ENCODE peak calls at places on chromosomes 1 and 21, in nine cellular contexts. P is tibial artery, V is K562, E is psoas muscle, S is GM12865, Q is ovary, M is AG04450, W is MM.1S, R is fibroblast of pulmonary artery. N is an unnamed sample.

GRCh38 chr1:47593598-47594285 is 155.9 kb downstream of the FOXD2 start:
- DNase-seq in E (no peak), M (no peak), S (no peak), Q (no peak), R (no peak), W (no peak), V (no peak), P (no peak), N (no peak)

GRCh38 chr1:185499986-185500626 is 183.1 kb upstream of the IVNS1ABP start:
- DNase-seq in V (no peak), Q (no peak), E (no peak), P (no peak), M (peak), S (no peak), R (peak), W (no peak), N (peak)

GRCh38 chr1:12275370-12275769 is 45.5 kb downstream of the VPS13D start:
- DNase-seq in V (peak), M (no peak), P (no peak), R (peak), Q (peak), W (no peak), S (peak), E (peak), N (no peak)

GRCh38 chr21:45376459-45377324 is 28.3 kb upstream of the COL18A1 start:
- DNase-seq in V (no peak), Q (no peak), W (no peak), E (peak), S (no peak), P (peak), R (no peak), M (no peak), N (no peak)

GRCh38 chr1:47175227-47175934 is 14.5 kb downstream of the PDZK1IP1 start:
- DNase-seq in R (peak), P (peak), W (peak), M (peak), E (no peak), V (peak), S (peak), Q (no peak), N (no peak)

GRCh38 chr1:231776006-231776707 is 149.6 kb downstream of the DISC1 start:
- DNase-seq in R (peak), E (no peak), P (no peak), Q (no peak), S (no peak), M (no peak), W (no peak), V (no peak), N (no peak)

GRCh38 chr1:171251741-171252300 is 3.5 kb downstream of the FMO1 start:
- DNase-seq in R (peak), V (peak), P (no peak), W (peak), E (no peak), M (no peak), S (peak), Q (peak), N (no peak)

GRCh38 chr1:10105484-10105883 is 72.7 kb downstream of the UBE4B start:
- DNase-seq in E (peak), S (no peak), M (no peak), V (no peak), P (no peak), Q (no peak), W (no peak), R (peak), N (no peak)

GRCh38 chr1:241139047-241139446 is 218.0 kb downstream of the RGS7 start:
- DNase-seq in M (no peak), W (no peak), P (no peak), R (no peak), S (no peak), V (no peak), E (no peak), Q (no peak), N (no peak)

GRCh38 chr1:160874935-160875334 is 10.0 kb downstream of the ITLN1 start:
- DNase-seq in R (no peak), W (no peak), M (no peak), V (no peak), P (no peak), E (no peak), S (no peak), Q (no peak), N (no peak)

GRCh38 chr1:234521802-234522185 is 42.8 kb upstream of the TARBP1 start:
- DNase-seq in R (no peak), P (no peak), E (no peak), Q (no peak), W (no peak), M (no peak), V (no peak), S (no peak), N (no peak)

GRCh38 chr1:91325456-91325855 is 79.2 kb downstream of the HFM1 start:
- DNase-seq in Q (no peak), R (no peak), W (no peak), V (no peak), E (no peak), S (no peak), M (no peak), P (no peak), N (no peak)

GRCh38 chr1:28370220-28371010 is 875 bp downstream of the PHACTR4 start:
- DNase-seq in Q (peak), M (no peak), R (peak), E (no peak), W (peak), S (peak), P (peak), V (peak), N (no peak)

GRCh38 chr1:17637055-17637454 is 97.6 kb downstream of the ARHGEF10L start:
- DNase-seq in P (no peak), Q (no peak), E (no peak), R (no peak), S (no peak), V (no peak), W (no peak), M (no peak), N (no peak)

GRCh38 chr1:33997127-33998047 is 133.5 kb downstream of the HMGB4 start:
- DNase-seq in E (no peak), V (no peak), P (no peak), M (no peak), Q (no peak), W (no peak), S (no peak), R (no peak), N (no peak)

GRCh38 chr1:14037101-14037807 is 337.3 kb downstream of the PRDM2 start:
- DNase-seq in W (peak), P (no peak), S (no peak), M (no peak), V (no peak), R (no peak), Q (no peak), E (no peak), N (no peak)

GRCh38 chr1:226100436-226101347 is 38.2 kb downstream of the H3-3A start:
- DNase-seq in P (no peak), Q (no peak), W (peak), E (peak), S (peak), R (peak), M (no peak), V (peak), N (no peak)

GRCh38 chr1:43329995-43330751 is 7.4 kb upstream of the MPL start:
- DNase-seq in R (peak), V (peak), P (peak), S (peak), E (peak), W (no peak), Q (peak), M (peak), N (peak)

GRCh38 chr1:96660503-96660902 is 61.1 kb upstream of the PTBP2 start:
- DNase-seq in P (no peak), W (no peak), S (no peak), R (peak), Q (no peak), M (peak), V (no peak), E (no peak), N (no peak)

GRCh38 chr21:17802568-17802967 is 16.6 kb downstream of the C21orf91 start:
- DNase-seq in S (no peak), Q (no peak), P (no peak), W (no peak), R (peak), E (no peak), V (no peak), M (peak), N (no peak)

GRCh38 chr21:32645261-32646182 is 33.3 kb upstream of the CFAP298 start:
- DNase-seq in P (no peak), R (no peak), W (no peak), Q (no peak), E (no peak), V (peak), S (no peak), M (no peak), N (no peak)

GRCh38 chr1:209756608-209757445 is 974 bp downstream of the TRAF3IP3 start:
- DNase-seq in W (peak), P (no peak), E (no peak), R (no peak), V (no peak), S (peak), M (no peak), Q (no peak), N (no peak)

GRCh38 chr1:156461781-156462647 is 38.6 kb downstream of the MEF2D start:
- DNase-seq in V (no peak), Q (no peak), S (no peak), M (no peak), W (no peak), P (no peak), E (no peak), R (no peak), N (no peak)

GRCh38 chr1:94670273-94670672 is 128.7 kb upstream of the F3 start:
- DNase-seq in Q (no peak), V (no peak), P (no peak), M (no peak), S (no peak), W (no peak), R (no peak), E (no peak), N (no peak)

GRCh38 chr1:245180496-245180895 is 25.7 kb downstream of the KIF26B start:
- DNase-seq in S (peak), W (peak), R (no peak), E (no peak), Q (no peak), V (no peak), M (no peak), P (no peak), N (no peak)

GRCh38 chr1:41038110-41038509 is 16.6 kb upstream of the SLFNL1 start:
- DNase-seq in M (no peak), V (no peak), Q (no peak), W (no peak), E (no peak), P (no peak), S (no peak), R (no peak), N (no peak)
- TF ChIP-seq CTCF in M (peak), V (peak), Q (no peak), W (no peak), E (no peak), P (peak), S (no peak), R (peak), N (no peak)

GRCh38 chr1:159172599-159173291 is 1.3 kb downstream of the CADM3 start:
- DNase-seq in P (no peak), M (no peak), E (peak), Q (no peak), W (no peak), R (peak), V (no peak), S (no peak), N (no peak)
- H3K4me3 ChIP-seq in P (peak), M (no peak), E (peak), Q (no peak), W (no peak), R (peak), V (no peak), S (no peak), N (no peak)

GRCh38 chr21:40416572-40416971 is 430.4 kb downstream of the DSCAM start:
- DNase-seq in P (no peak), Q (no peak), E (no peak), W (no peak), S (no peak), R (no peak), M (no peak), V (no peak), N (no peak)

GRCh38 chr21:40422851-40423635 is 423.9 kb downstream of the DSCAM start:
- DNase-seq in P (no peak), W (peak), V (no peak), Q (no peak), S (no peak), E (no peak), M (no peak), R (no peak), N (no peak)

GRCh38 chr21:40425981-40426380 is 421.0 kb downstream of the DSCAM start:
- DNase-seq in M (no peak), W (no peak), Q (no peak), E (no peak), V (no peak), S (no peak), R (no peak), P (no peak), N (no peak)

GRCh38 chr21:40421121-40421520 is 425.8 kb downstream of the DSCAM start:
- DNase-seq in R (no peak), S (no peak), V (no peak), Q (no peak), E (no peak), M (no peak), W (no peak), P (no peak), N (no peak)
- TF ChIP-seq CTCF in R (no peak), S (no peak), V (no peak), Q (no peak), E (no peak), M (no peak), W (no peak), P (no peak), N (no peak)

DNA sequence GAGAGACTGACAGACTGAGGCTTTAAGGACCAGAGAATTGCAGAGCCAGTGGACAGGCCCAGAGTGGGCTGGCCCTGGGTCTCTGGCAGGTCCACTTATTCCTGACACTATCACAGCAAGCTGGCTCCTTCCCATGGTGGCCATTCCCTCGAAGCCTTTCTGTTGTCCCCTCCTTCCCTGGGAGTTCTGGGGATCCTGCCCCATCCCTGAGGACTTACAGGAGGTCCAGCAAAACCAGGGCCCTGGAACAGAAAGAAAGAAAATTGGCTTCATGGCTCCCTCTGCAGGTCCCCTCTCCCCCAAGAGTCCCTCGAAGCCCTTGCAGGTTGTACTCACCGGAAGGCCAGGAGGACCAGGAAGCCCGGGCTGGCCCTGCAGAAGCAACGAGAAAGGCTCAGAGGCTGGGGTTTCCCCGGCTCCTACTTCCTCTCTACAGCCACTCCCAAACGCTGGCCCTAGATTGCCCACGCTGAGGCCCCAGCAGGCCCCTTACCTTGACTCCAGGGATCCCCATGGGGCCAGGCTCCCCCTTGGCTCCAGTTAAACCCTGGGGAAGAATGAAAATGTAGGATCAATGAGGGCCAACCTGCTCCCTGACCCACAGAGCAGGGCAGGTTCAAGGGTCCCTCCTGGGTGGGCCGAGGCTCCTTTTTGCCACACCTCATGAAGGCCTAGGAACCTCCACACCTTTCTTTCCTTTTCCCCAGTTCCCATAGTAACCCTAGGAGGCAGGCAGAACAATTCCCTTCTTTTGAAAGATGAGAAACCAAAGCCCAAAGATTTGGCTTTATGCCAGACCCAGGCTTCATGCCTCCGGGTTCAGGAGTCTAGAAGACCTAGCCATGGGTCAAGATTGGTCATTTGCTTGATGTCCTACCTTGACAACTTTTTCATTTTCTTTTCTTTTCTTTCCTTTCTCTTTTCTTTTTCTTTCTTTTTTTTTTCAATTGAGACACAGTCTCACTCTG is 4.6 kb downstream of the COL9A2 start:
- DNase-seq in E (no peak), P (no peak), R (no peak), Q (peak), V (peak), W (no peak), S (peak), M (no peak), N (no peak)
- H3K4me3 ChIP-seq in E (no peak), P (no peak), R (no peak), Q (no peak), V (no peak), W (peak), S (peak), M (no peak), N (no peak)

N was measured in HFF-Myc.